ENCODE peak calls at places on chromosomes 1 and 21, in four cellular contexts. N is activated naive CD4-positive, alpha-beta T cell treated with anti-CD3 and anti-CD28 coated beads, Interleukin-2, amount 50 U/mL, for 16 hours; J is progenitor cell of endocrine pancreas; D is heart left ventricle. I is an unnamed sample.

GRCh38 chr1:30758785-30759380 is 1.3 kb upstream of the LAPTM5 start:
- DNase-seq in J (no peak), N (no peak), D (no peak), I (no peak)

GRCh38 chr1:162144853-162145252 is 75.4 kb downstream of the NOS1AP start:
- DNase-seq in J (no peak), D (no peak), N (no peak), I (no peak)

GRCh38 chr1:18974616-18975015 is 18.1 kb upstream of the IFFO2 start:
- DNase-seq in J (no peak), D (no peak), N (no peak), I (no peak)

GRCh38 chr1:215530401-215530984 is 36.6 kb upstream of the KCTD3 start:
- DNase-seq in J (no peak), D (no peak), N (no peak), I (no peak)

GRCh38 chr1:92599184-92599583 is 112.5 kb upstream of the GFI1 start:
- DNase-seq in J (no peak), D (no peak), N (no peak), I (no peak)

GRCh38 chr21:45378258-45378966 is 26.6 kb upstream of the COL18A1 start:
- DNase-seq in N (peak), J (no peak), D (peak), I (peak)

GRCh38 chr1:158586942-158587341 is 7.2 kb upstream of the OR10X1 start:
- DNase-seq in J (no peak), N (no peak), D (no peak), I (no peak)

GRCh38 chr1:201348211-201348566 is 29.3 kb downstream of the TNNT2 start:
- DNase-seq in D (peak), J (peak), N (no peak), I (no peak)

GRCh38 chr1:32063261-32063681 is 9.5 kb upstream of the TMEM39B start:
- DNase-seq in D (no peak), J (no peak), N (no peak), I (no peak)

GRCh38 chr1:211257831-211258225 is 1.3 kb upstream of the RCOR3 start:
- DNase-seq in J (no peak), D (no peak), N (no peak), I (no peak)

GRCh38 chr1:31394628-31395193 is 18.3 kb upstream of the SERINC2 start:
- DNase-seq in D (peak), J (peak), N (peak), I (peak)

GRCh38 chr1:24228312-24228711 is 41.2 kb upstream of the IFNLR1 start:
- DNase-seq in J (no peak), N (no peak), D (no peak), I (no peak)

GRCh38 chr1:62318756-62319544 is at the start of gene KANK4:
- DNase-seq in D (no peak), N (no peak), J (peak), I (no peak)

I was measured in tibial artery.